ENCODE peak calls at places on chromosomes 5 and 9, in four cellular contexts. G is astrocyte, Y is kidney, C is heart right ventricle. S is an unnamed sample.

GRCh38 chr5:78600656-78601452 is 47.7 kb downstream of the LHFPL2 start:
- DNase-seq in Y (no peak), C (no peak), G (peak; percentile 84), S (no peak)

GRCh38 chr5:79481574-79481973 is 32.4 kb downstream of the HOMER1 start:
- DNase-seq in Y (no peak), G (no peak), C (no peak), S (no peak)

GRCh38 chr5:111095982-111096381 is 3.8 kb downstream of the WDR36 start:
- DNase-seq in G (no peak), C (no peak), Y (no peak), S (no peak)

GRCh38 chr5:113122053-113122452 is 145.5 kb downstream of the DCP2 start:
- DNase-seq in Y (no peak), C (no peak), G (peak; percentile 69), S (no peak)

GRCh38 chr5:72402959-72403628 is 82.9 kb downstream of the PTCD2 start:
- DNase-seq in C (no peak), Y (no peak), G (no peak), S (no peak)

GRCh38 chr9:130713286-130713975 is 19.9 kb downstream of the EXOSC2 start:
- DNase-seq in C (no peak), Y (peak; percentile 84), G (no peak), S (no peak)

GRCh38 chr5:53418409-53418808 is 62.0 kb upstream of the FST start:
- DNase-seq in Y (no peak), G (no peak), C (no peak), S (no peak)

GRCh38 chr9:89710689-89711088 is 105.9 kb downstream of the GADD45G start:
- DNase-seq in C (no peak), G (peak; percentile 9), Y (no peak), S (no peak)

GRCh38 chr9:29212590-29213373 is 1639.5 kb upstream of the C9orf72 start:
- DNase-seq in C (no peak), Y (peak; percentile 63), G (no peak), S (no peak)

GRCh38 chr5:132821350-132821749 is 8.2 kb downstream of the SOWAHA start:
- DNase-seq in G (no peak), Y (no peak), C (no peak), S (no peak)

GRCh38 chr5:59798862-59799667 is 94.5 kb downstream of the PDE4D start:
- DNase-seq in C (no peak), Y (no peak), G (peak; percentile 34), S (no peak)

GRCh38 chr9:137297060-137297664 is 4.9 kb downstream of the NRARP start:
- DNase-seq in C (no peak), G (no peak), Y (no peak), S (no peak)

GRCh38 chr9:137296214-137297059 is 5.6 kb downstream of the NRARP start:
- DNase-seq in Y (no peak), G (peak; percentile 33), C (peak; percentile 82), S (no peak)

GRCh38 chr9:137294684-137295312 is 7.3 kb downstream of the NRARP start:
- DNase-seq in G (no peak), Y (peak; percentile 76), C (peak; percentile 24), S (no peak)

GRCh38 chr9:137294091-137294683 is 7.9 kb downstream of the NRARP start:
- DNase-seq in G (peak; percentile 26), Y (peak; percentile 48), C (peak; percentile 17), S (no peak)

GRCh38 chr9:137295313-137296213 is 6.5 kb downstream of the NRARP start:
- DNase-seq in C (peak; percentile 55), G (no peak), Y (peak; percentile 79), S (no peak)
- TF ChIP-seq CTCF in C (peak; percentile 63), G (peak; percentile 5), Y (peak; percentile 84), S (peak; percentile 75)

DNA sequence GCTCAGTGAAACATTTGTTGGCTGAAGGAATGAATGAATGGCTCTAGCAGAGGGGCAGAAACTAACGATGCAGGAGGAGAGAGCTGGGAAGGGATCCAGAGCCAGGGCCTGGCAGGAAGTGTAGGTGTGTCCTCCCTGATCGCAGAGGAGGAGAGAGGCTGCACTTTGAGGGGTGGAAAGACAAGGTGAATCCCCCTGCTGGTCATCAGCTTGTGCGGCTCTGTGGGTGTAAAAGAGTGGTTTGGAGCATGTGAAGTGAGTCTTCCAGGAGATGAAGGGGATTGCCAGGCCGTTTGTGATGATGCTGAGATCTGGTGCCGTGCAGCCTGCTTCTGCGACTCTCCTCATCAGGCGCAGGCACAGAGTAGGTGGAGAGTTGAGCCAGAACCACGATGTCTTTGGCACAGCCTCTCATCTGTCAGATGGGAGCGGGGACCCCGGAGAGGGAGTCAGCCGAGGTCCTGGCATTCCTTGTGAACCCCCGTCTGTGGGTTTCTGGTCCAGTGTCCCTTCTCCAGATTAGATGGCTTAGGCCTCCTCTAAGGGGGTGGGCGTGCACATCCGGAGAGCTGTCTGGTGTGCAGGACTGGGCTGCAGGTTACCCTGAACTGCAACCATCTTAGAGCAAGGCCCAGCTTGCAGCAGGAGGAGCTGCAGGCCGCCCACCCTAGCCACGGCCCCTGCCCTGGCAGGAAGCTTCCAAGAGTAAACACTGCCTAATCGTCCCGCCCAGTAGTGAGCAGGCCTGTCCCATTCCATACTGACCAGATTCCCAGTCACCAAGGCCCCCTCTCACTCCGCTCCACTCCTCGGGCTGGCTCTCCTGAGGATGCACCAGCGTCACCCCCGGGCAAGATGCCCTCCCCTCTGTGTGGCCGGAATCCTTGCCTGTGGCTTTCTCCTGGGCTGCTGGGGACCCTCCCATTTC is at the start of gene ADAMTS13:
- DNase-seq in C (no peak), G (no peak), Y (no peak), S (no peak)
- TF ChIP-seq CTCF in C (no peak), G (peak; percentile 15), Y (no peak), S (peak; percentile 14)

DNA sequence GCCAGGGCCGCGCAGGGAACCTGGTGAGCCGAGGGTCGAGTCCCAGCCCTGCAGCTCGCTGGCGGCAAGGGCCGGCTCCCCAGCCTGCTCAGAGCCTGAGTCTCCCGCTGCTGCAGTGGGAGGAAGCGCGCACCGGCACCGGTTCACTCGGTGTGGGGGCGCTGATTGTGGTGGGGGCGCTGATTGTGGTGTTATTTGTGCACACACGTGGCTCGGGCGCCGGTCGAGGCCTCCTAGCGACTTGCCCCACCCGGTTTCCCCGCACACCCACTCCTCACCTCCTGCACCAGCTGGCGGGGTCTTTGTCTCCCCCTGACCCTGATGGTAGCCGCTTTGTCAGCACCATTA is 266.7 kb downstream of the NSG2 start:
- DNase-seq in C (no peak), Y (no peak), G (no peak), S (no peak)
- TF ChIP-seq CTCF in C (no peak), Y (no peak), G (no peak), S (no peak)

DNA sequence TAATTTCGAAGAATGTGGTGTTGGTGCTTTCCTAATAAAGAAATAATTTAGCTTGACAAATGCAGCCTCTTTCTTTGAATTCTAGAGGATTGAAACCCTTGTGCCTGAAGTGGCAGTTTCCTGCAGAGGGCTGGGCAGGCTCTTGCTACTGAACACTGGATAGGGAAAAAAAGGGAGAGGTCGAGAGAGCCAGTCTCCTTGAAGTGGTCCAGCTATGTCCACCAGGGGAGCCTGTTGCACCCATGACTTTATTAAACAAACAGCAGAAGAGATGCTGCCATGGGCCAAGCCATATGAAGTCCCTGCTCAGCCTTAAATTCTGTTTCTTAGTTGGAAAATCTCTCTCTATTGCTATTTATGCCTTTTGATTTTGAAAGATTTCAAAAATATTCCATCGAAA is 178.4 kb downstream of the SMARCA2 start:
- DNase-seq in Y (no peak), G (no peak), C (no peak), S (no peak)
- TF ChIP-seq CTCF in Y (no peak), G (no peak), C (no peak), S (peak; percentile 28)

DNA sequence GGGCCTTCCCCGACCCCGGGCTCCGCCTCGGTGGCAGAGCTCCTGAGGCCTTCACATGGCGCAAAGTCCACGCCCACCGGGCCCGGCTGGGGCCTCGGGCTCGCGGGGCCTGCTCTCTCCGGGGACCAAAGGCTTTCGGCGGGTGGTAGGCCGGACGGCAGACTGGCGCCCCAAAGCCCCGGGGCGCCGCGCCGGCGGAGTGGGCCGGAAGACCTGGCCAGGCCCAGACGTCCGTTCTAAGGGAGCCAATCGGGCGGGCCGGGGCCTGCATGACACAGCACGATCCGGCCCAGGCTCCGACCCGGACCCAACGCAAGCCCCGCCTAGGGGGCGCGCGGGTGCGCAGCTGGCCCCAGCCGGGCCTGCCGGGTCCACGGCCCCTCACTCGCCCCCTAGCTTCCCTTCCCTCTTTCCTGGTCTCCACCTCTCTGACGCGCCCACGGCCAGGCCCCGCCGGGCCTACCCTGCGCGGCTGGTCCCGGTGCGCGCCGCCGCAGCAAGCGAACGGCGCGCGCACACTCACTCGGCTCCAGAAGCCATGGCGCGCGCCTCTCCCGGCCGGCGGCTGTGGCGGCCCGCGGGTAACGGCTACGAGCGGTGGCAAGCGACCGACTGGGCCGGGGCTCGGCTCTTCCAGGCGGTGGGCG is 488 bp downstream of the VCP start:
- DNase-seq in G (peak; percentile 79), C (peak; percentile 86), Y (peak; percentile 95), S (no peak)
- TF ChIP-seq CTCF in G (no peak), C (peak; percentile 68), Y (peak; percentile 11), S (peak; percentile 73)

GRCh38 chr9:138101444-138102234 is 224.1 kb downstream of the CACNA1B start:
- DNase-seq in C (no peak), Y (peak; percentile 47), G (no peak), S (peak; percentile 74)

GRCh38 chr9:138102246-138103051 is 224.9 kb downstream of the CACNA1B start:
- DNase-seq in Y (peak; percentile 50), C (no peak), G (no peak), S (peak; percentile 80)

GRCh38 chr9:138098908-138099791 is 221.6 kb downstream of the CACNA1B start:
- DNase-seq in C (no peak), Y (peak; percentile 29), G (no peak), S (no peak)

GRCh38 chr9:138099803-138100598 is 222.4 kb downstream of the CACNA1B start:
- DNase-seq in G (no peak), C (peak; percentile 51), Y (peak; percentile 27), S (peak; percentile 59)

GRCh38 chr9:138100711-138101349 is 223.2 kb downstream of the CACNA1B start:
- DNase-seq in G (no peak), Y (peak; percentile 63), C (no peak), S (peak; percentile 89)
- TF ChIP-seq CTCF in G (no peak), Y (no peak), C (peak; percentile 33), S (no peak)

DNA sequence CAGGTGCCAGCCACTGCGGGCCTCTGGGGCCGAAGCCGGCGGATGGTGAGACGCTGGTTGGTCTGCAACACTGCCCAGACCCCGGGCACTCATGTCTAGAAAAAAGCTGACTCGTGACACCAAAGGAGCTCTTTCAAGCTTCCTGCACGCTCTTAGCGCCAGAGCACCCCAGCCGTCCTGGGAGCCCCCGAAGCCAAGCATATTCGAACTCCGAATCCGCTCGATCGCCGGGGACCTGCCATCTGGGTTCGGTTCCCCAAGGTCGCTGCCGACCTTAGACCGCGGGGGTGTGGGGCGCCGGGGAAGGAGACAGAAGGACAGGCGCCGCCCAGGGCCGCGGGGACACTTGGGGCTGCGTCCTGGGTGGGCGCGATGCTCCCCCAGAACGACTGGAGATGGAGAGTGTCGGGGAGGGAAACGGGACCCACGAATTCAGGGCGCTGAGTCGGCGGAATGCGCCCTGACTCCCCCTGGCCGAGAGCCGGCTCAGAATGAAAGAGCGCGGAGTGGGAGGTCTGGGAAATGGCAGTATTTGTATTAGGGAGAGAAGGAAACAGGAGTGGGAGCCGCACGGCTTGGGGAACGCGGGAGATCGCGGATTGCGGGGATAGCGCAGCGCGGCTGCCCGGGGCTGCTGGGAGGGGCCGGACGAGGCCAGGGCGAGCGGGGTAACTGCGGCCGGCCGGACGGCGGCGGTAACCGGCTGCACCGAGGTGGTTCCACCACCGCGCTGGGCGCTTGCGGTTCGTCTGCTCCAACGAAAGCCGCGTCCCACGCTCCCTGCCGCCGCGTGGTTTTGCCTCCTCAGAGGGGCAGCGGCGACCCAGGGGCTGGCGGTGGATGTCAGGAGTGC is 20.1 kb upstream of the MARCHF6 start:
- DNase-seq in Y (peak; percentile 79), G (no peak), C (peak; percentile 59), S (no peak)
- TF ChIP-seq CTCF in Y (no peak), G (no peak), C (peak; percentile 35), S (peak; percentile 68)

GRCh38 chr5:146475190-146475801 is 28.2 kb downstream of the TCERG1 start:
- DNase-seq in C (no peak), G (no peak), Y (no peak), S (no peak)
- TF ChIP-seq CTCF in C (no peak), G (peak; percentile 41), Y (no peak), S (peak; percentile 56)